ENCODE peak calls at places on chromosomes 2 and 18, in nine cellular contexts. P is left lobe of liver; E is iris pigment epithelial cell; W is astrocyte of the spinal cord; Q is T-cell; Z is RCC 7860; T is psoas muscle; R is SK-N-SH; S is activated naive CD8-positive, alpha-beta T cell treated with anti-CD3 and anti-CD28 coated beads for 36 hours. O is an unnamed sample.

GRCh38 chr2:81467096-81467495 is 1162.5 kb upstream of the LRRTM1 start:
- DNase-seq in P (peak), E (no peak), W (no peak), Q (no peak), Z (no peak), T (peak), R (no peak), S (no peak), O (no peak)

GRCh38 chr2:105489168-105489878 is 90.5 kb upstream of the FHL2 start:
- DNase-seq in P (no peak), E (peak), W (peak), Q (no peak), Z (no peak), T (no peak), R (no peak), S (no peak), O (no peak)

GRCh38 chr2:128280901-128281321 is 37.8 kb downstream of the HS6ST1 start:
- DNase-seq in P (no peak), E (no peak), W (no peak), Q (no peak), Z (no peak), T (peak), R (no peak), S (no peak), O (no peak)

GRCh38 chr2:167718560-167718959 is 528.8 kb downstream of the STK39 start:
- DNase-seq in P (no peak), E (no peak), W (no peak), Q (no peak), Z (no peak), T (no peak), R (no peak), S (no peak), O (no peak)

GRCh38 chr2:33552758-33553461 is 46.2 kb downstream of the FAM98A start:
- DNase-seq in P (peak), E (peak), W (peak), Q (no peak), Z (peak), T (no peak), R (no peak), S (no peak), O (peak)

GRCh38 chr2:51697095-51697494 is 665.2 kb upstream of the NRXN1 start:
- DNase-seq in P (no peak), E (no peak), W (no peak), Q (no peak), Z (no peak), T (no peak), R (no peak), S (no peak), O (no peak)

GRCh38 chr2:196853301-196854087 is 44.3 kb upstream of the C2orf66 start:
- DNase-seq in P (no peak), E (no peak), W (no peak), Q (no peak), Z (no peak), T (no peak), R (no peak), S (no peak), O (no peak)

GRCh38 chr18:31645411-31645810 is 39.0 kb downstream of the B4GALT6 start:
- DNase-seq in P (no peak), E (no peak), W (no peak), Q (no peak), Z (no peak), T (no peak), R (no peak), S (no peak), O (no peak)

GRCh38 chr2:8632755-8633154 is 49.1 kb upstream of the ID2 start:
- DNase-seq in P (no peak), E (no peak), W (no peak), Q (no peak), Z (no peak), T (no peak), R (no peak), S (no peak), O (no peak)

GRCh38 chr2:138432971-138433370 is 68.6 kb upstream of the SPOPL start:
- DNase-seq in P (no peak), E (peak), W (no peak), Q (no peak), Z (no peak), T (no peak), R (no peak), S (no peak), O (peak)

GRCh38 chr2:72278046-72278445 is 130.4 kb upstream of the CYP26B1 start:
- DNase-seq in P (no peak), E (peak), W (peak), Q (no peak), Z (peak), T (no peak), R (no peak), S (no peak), O (peak)

GRCh38 chr2:241857572-241858121 is 1.0 kb downstream of the PDCD1 start:
- DNase-seq in P (no peak), E (no peak), W (no peak), Q (no peak), Z (no peak), T (peak), R (peak), S (no peak), O (no peak)

GRCh38 chr18:62878305-62878704 is 163.0 kb downstream of the PHLPP1 start:
- DNase-seq in P (no peak), E (no peak), W (no peak), Q (no peak), Z (peak), T (no peak), R (no peak), S (no peak), O (no peak)

GRCh38 chr2:3302751-3303582 is 74.7 kb downstream of the EIPR1 start:
- DNase-seq in P (peak), E (no peak), W (no peak), Q (no peak), Z (no peak), T (no peak), R (peak), S (no peak), O (no peak)

GRCh38 chr2:36538345-36538744 is 59.6 kb downstream of the FEZ2 start:
- DNase-seq in P (no peak), E (no peak), W (no peak), Q (no peak), Z (no peak), T (no peak), R (peak), S (no peak), O (no peak)

GRCh38 chr2:173571021-173571821 is 216.5 kb downstream of the CDCA7 start:
- DNase-seq in P (no peak), E (peak), W (peak), Q (no peak), Z (peak), T (no peak), R (peak), S (no peak), O (peak)

GRCh38 chr2:111118455-111119003 is 2.2 kb upstream of the BCL2L11 start:
- DNase-seq in P (no peak), E (no peak), W (no peak), Q (no peak), Z (no peak), T (peak), R (no peak), S (no peak), O (no peak)

GRCh38 chr2:131148426-131148825 is 43.3 kb downstream of the PLEKHB2 start:
- DNase-seq in P (no peak), E (no peak), W (no peak), Q (no peak), Z (no peak), T (no peak), R (peak), S (no peak), O (no peak)

GRCh38 chr2:120999374-121000097 is 263.9 kb downstream of the GLI2 start:
- DNase-seq in P (no peak), E (no peak), W (no peak), Q (no peak), Z (no peak), T (no peak), R (no peak), S (no peak), O (no peak)

GRCh38 chr2:120310136-120310535 is 35.8 kb upstream of the INHBB start:
- DNase-seq in P (no peak), E (no peak), W (no peak), Q (no peak), Z (no peak), T (no peak), R (no peak), S (no peak), O (no peak)

GRCh38 chr2:29530281-29530680 is 391.1 kb downstream of the ALK start:
- DNase-seq in P (no peak), E (no peak), W (no peak), Q (no peak), Z (no peak), T (no peak), R (no peak), S (no peak), O (no peak)

GRCh38 chr2:180709392-180710145 is 270.8 kb upstream of the UBE2E3 start:
- DNase-seq in P (no peak), E (no peak), W (no peak), Q (no peak), Z (no peak), T (no peak), R (no peak), S (no peak), O (no peak)

GRCh38 chr18:77006305-77007175 is 126.0 kb downstream of the MBP start:
- DNase-seq in P (no peak), E (no peak), W (no peak), Q (no peak), Z (no peak), T (no peak), R (no peak), S (no peak), O (no peak)

GRCh38 chr2:74199871-74200305 is 1.5 kb downstream of the MTHFD2 start:
- DNase-seq in P (no peak), E (peak), W (no peak), Q (no peak), Z (no peak), T (no peak), R (no peak), S (no peak), O (no peak)

GRCh38 chr2:127735537-127736399 is 34.5 kb downstream of the SFT2D3 start:
- DNase-seq in P (no peak), E (peak), W (no peak), Q (no peak), Z (peak), T (no peak), R (no peak), S (no peak), O (no peak)

GRCh38 chr18:9649164-9649540 is 34.8 kb upstream of the PPP4R1 start:
- DNase-seq in P (no peak), E (peak), W (peak), Q (no peak), Z (no peak), T (no peak), R (no peak), S (no peak), O (no peak)

GRCh38 chr2:175690113-175690716 is 311.9 kb downstream of the LNPK start:
- DNase-seq in P (no peak), E (peak), W (peak), Q (no peak), Z (peak), T (no peak), R (peak), S (peak), O (peak)

GRCh38 chr2:209974566-209974965 is 27.9 kb upstream of the RPE start:
- DNase-seq in P (no peak), E (no peak), W (peak), Q (no peak), Z (no peak), T (no peak), R (no peak), S (no peak), O (no peak)

GRCh38 chr2:38690499-38691420 is 24.8 kb downstream of the GALM start:
- DNase-seq in P (no peak), E (peak), W (peak), Q (no peak), Z (peak), T (no peak), R (peak), S (no peak), O (peak)

GRCh38 chr2:160042054-160042453 is 20.4 kb downstream of the PLA2R1 start:
- DNase-seq in P (no peak), E (peak), W (no peak), Q (no peak), Z (no peak), T (no peak), R (no peak), S (peak), O (no peak)

GRCh38 chr2:161947394-161947793 is 126.6 kb downstream of the DPP4 start:
- DNase-seq in P (no peak), E (no peak), W (no peak), Q (no peak), Z (no peak), T (no peak), R (no peak), S (no peak), O (no peak)

GRCh38 chr18:14086459-14087231 is 45.6 kb downstream of the ZNF519 start:
- DNase-seq in P (no peak), E (peak), W (peak), Q (no peak), Z (no peak), T (no peak), R (peak), S (no peak), O (peak)

GRCh38 chr18:79639072-79639829 is 40.4 kb upstream of the CTDP1 start:
- DNase-seq in P (no peak), E (no peak), W (no peak), Q (no peak), Z (no peak), T (no peak), R (no peak), S (no peak), O (no peak)